ENCODE peak calls at places on chromosomes 3 and 15, in eight cellular contexts. One of them, this sample, is unnamed.
A peak's percentile ranks its signal among the peaks of the same experiment; 100 is the strongest.

GRCh38 chr3:119679874-119680273 is 2.7 kb upstream of the COX17 start:
- DNase-seq in breast epithelium: no peak
- DNase-seq in A549: no peak
- DNase-seq in transverse colon: no peak
- DNase-seq in cardiac fibroblast: no peak
- DNase-seq in HAP-1: no peak
- DNase-seq in AG10803: no peak
- DNase-seq in esophagus squamous epithelium: no peak
- DNase-seq in this sample: no peak

GRCh38 chr3:71641669-71642068 is 58.1 kb upstream of the FOXP1 start:
- DNase-seq in transverse colon: no peak
- DNase-seq in A549: peak; percentile 47
- DNase-seq in AG10803: no peak
- DNase-seq in HAP-1: no peak
- DNase-seq in breast epithelium: no peak
- DNase-seq in esophagus squamous epithelium: no peak
- DNase-seq in cardiac fibroblast: no peak
- DNase-seq in this sample: no peak

GRCh38 chr3:41405466-41405865 is 206.2 kb downstream of the CTNNB1 start:
- DNase-seq in cardiac fibroblast: peak; percentile 5
- DNase-seq in A549: no peak
- DNase-seq in transverse colon: no peak
- DNase-seq in esophagus squamous epithelium: no peak
- DNase-seq in breast epithelium: no peak
- DNase-seq in HAP-1: no peak
- DNase-seq in AG10803: peak; percentile 3
- DNase-seq in this sample: no peak

GRCh38 chr3:50620846-50621245 is 3.9 kb downstream of the MAPKAPK3 start:
- DNase-seq in AG10803: no peak
- DNase-seq in cardiac fibroblast: no peak
- DNase-seq in HAP-1: no peak
- DNase-seq in A549: no peak
- DNase-seq in esophagus squamous epithelium: no peak
- DNase-seq in breast epithelium: no peak
- DNase-seq in transverse colon: no peak
- DNase-seq in this sample: no peak

GRCh38 chr15:43484455-43484854 is 8.5 kb downstream of the TP53BP1 start:
- DNase-seq in esophagus squamous epithelium: no peak
- DNase-seq in AG10803: no peak
- DNase-seq in cardiac fibroblast: no peak
- DNase-seq in HAP-1: no peak
- DNase-seq in transverse colon: no peak
- DNase-seq in breast epithelium: no peak
- DNase-seq in A549: no peak
- DNase-seq in this sample: no peak

GRCh38 chr15:70768247-70768883 is 5.0 kb upstream of the UACA start:
- DNase-seq in HAP-1: no peak
- DNase-seq in esophagus squamous epithelium: no peak
- DNase-seq in cardiac fibroblast: no peak
- DNase-seq in breast epithelium: no peak
- DNase-seq in AG10803: no peak
- DNase-seq in A549: no peak
- DNase-seq in transverse colon: no peak
- DNase-seq in this sample: no peak

GRCh38 chr15:99467338-99467720 is 98.5 kb upstream of the MEF2A start:
- DNase-seq in cardiac fibroblast: no peak
- DNase-seq in transverse colon: no peak
- DNase-seq in breast epithelium: no peak
- DNase-seq in A549: no peak
- DNase-seq in HAP-1: no peak
- DNase-seq in AG10803: no peak
- DNase-seq in esophagus squamous epithelium: no peak
- DNase-seq in this sample: no peak

GRCh38 chr3:181723064-181723463 is 11.3 kb downstream of the SOX2 start:
- DNase-seq in HAP-1: no peak
- DNase-seq in A549: no peak
- DNase-seq in AG10803: no peak
- DNase-seq in esophagus squamous epithelium: no peak
- DNase-seq in breast epithelium: no peak
- DNase-seq in transverse colon: no peak
- DNase-seq in cardiac fibroblast: no peak
- DNase-seq in this sample: no peak

GRCh38 chr3:61730058-61730457 is 168.7 kb downstream of the PTPRG start:
- DNase-seq in cardiac fibroblast: no peak
- DNase-seq in HAP-1: no peak
- DNase-seq in breast epithelium: no peak
- DNase-seq in esophagus squamous epithelium: no peak
- DNase-seq in AG10803: peak; percentile 24
- DNase-seq in A549: no peak
- DNase-seq in transverse colon: no peak
- DNase-seq in this sample: no peak

GRCh38 chr15:54365001-54365400 is 386.8 kb downstream of the UNC13C start:
- DNase-seq in A549: no peak
- DNase-seq in cardiac fibroblast: no peak
- DNase-seq in transverse colon: no peak
- DNase-seq in esophagus squamous epithelium: no peak
- DNase-seq in HAP-1: no peak
- DNase-seq in AG10803: no peak
- DNase-seq in breast epithelium: no peak
- DNase-seq in this sample: no peak

GRCh38 chr3:60890226-60890625 is 361.0 kb downstream of the FHIT start:
- DNase-seq in esophagus squamous epithelium: no peak
- DNase-seq in AG10803: no peak
- DNase-seq in HAP-1: no peak
- DNase-seq in A549: no peak
- DNase-seq in transverse colon: no peak
- DNase-seq in breast epithelium: no peak
- DNase-seq in cardiac fibroblast: no peak
- DNase-seq in this sample: no peak

GRCh38 chr3:176987901-176988300 is 209.4 kb downstream of the TBL1XR1 start:
- DNase-seq in breast epithelium: no peak
- DNase-seq in cardiac fibroblast: peak; percentile 55
- DNase-seq in HAP-1: no peak
- DNase-seq in transverse colon: no peak
- DNase-seq in A549: no peak
- DNase-seq in AG10803: peak; percentile 36
- DNase-seq in esophagus squamous epithelium: no peak
- DNase-seq in this sample: no peak

DNA sequence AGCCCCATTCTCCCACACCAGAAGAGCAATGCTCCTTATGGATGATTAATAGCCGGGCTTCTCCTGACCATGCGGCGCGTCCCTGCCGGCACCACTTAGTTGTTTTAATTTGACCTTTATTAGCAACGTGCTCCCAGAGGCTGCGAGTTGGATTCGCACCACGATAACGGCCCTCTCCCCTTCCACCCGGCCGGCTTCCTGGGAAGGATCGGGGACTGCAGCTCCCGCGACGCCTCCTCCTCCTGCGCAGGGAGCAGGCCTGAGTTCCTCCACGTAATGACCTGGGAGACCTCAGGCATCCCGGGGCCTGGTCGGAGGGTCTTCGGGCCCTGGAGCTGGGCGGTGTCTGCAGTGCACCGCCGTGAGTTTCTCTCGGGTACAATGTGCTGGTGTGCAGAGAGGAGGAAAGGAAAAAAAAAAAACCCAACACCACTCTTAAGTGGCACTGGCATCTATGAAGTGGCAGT is 243.3 kb upstream of the TOPAZ1 start:
- DNase-seq in AG10803: no peak
- DNase-seq in esophagus squamous epithelium: no peak
- DNase-seq in cardiac fibroblast: no peak
- DNase-seq in A549: no peak
- DNase-seq in transverse colon: no peak
- DNase-seq in HAP-1: no peak
- DNase-seq in breast epithelium: no peak
- DNase-seq in this sample: no peak
- H3K4me3 ChIP-seq in AG10803: peak overlapping the region; percentile 83
- H3K4me3 ChIP-seq in esophagus squamous epithelium: peak overlapping the region; percentile 66
- H3K4me3 ChIP-seq in cardiac fibroblast: peak overlapping the region; percentile 44
- H3K4me3 ChIP-seq in A549: peak overlapping the region; percentile 83
- H3K4me3 ChIP-seq in transverse colon: peak overlapping the region; percentile 32
- H3K4me3 ChIP-seq in HAP-1: peak overlapping the region; percentile 66
- H3K4me3 ChIP-seq in breast epithelium: peak overlapping the region; percentile 75
- H3K4me3 ChIP-seq in this sample: peak overlapping the region; percentile 81

DNA sequence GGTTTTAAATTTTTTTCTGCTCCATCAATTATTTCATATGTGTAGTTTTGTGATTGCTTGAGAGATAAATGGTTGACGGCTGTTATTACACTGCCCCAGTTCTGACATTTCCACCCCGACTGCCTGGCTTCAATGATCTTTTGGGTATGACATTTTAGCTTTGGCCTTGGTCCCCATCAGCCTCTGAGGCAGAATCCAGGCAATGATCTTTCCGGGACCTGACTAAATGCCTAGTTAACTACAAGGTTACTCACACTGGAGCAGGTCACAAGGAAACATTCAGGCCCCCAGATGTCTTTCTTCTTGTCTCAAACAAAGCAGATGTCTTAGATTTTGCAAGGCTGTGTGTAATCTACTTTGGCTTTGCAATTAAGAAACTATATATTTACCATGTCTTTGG is 61.1 kb upstream of the TMCO5A start:
- DNase-seq in transverse colon: no peak
- DNase-seq in breast epithelium: no peak
- DNase-seq in esophagus squamous epithelium: no peak
- DNase-seq in cardiac fibroblast: peak; percentile 12
- DNase-seq in A549: no peak
- DNase-seq in HAP-1: no peak
- DNase-seq in AG10803: peak; percentile 48
- DNase-seq in this sample: no peak
- H3K4me3 ChIP-seq in transverse colon: no peak overlapping the region
- H3K4me3 ChIP-seq in breast epithelium: no peak overlapping the region
- H3K4me3 ChIP-seq in esophagus squamous epithelium: no peak overlapping the region
- H3K4me3 ChIP-seq in cardiac fibroblast: no peak overlapping the region
- H3K4me3 ChIP-seq in A549: no peak overlapping the region
- H3K4me3 ChIP-seq in HAP-1: no peak overlapping the region
- H3K4me3 ChIP-seq in AG10803: no peak overlapping the region
- H3K4me3 ChIP-seq in this sample: no peak overlapping the region

DNA sequence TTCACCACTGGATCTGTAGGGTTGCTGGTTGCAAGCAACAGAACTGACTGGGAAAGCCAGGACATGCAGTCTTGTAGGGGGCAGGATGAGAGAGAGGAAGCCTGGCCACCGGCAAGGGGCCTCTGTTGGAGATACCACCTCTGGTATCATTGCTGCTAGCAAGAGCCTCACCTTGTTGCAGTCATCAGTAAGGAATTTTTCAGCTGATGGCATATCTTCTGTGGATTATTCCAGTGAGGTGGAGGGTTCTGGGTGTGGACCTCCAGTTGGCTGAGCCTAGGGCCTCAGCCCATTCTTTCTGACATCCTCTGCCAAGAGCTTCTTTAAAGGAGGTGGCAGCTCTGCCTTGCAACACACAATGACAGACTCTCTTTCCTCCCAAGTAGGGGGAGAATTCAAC is 128.8 kb downstream of the AQP9 start:
- DNase-seq in HAP-1: no peak
- DNase-seq in esophagus squamous epithelium: no peak
- DNase-seq in AG10803: no peak
- DNase-seq in transverse colon: no peak
- DNase-seq in breast epithelium: no peak
- DNase-seq in A549: no peak
- DNase-seq in cardiac fibroblast: no peak
- DNase-seq in this sample: no peak
- H3K4me3 ChIP-seq in HAP-1: no peak overlapping the region
- H3K4me3 ChIP-seq in esophagus squamous epithelium: no peak overlapping the region
- H3K4me3 ChIP-seq in AG10803: no peak overlapping the region
- H3K4me3 ChIP-seq in transverse colon: no peak overlapping the region
- H3K4me3 ChIP-seq in breast epithelium: no peak overlapping the region
- H3K4me3 ChIP-seq in A549: no peak overlapping the region
- H3K4me3 ChIP-seq in cardiac fibroblast: no peak overlapping the region
- H3K4me3 ChIP-seq in this sample: no peak overlapping the region

GRCh38 chr3:185221203-185221602 is 32.6 kb downstream of the EHHADH start:
- DNase-seq in esophagus squamous epithelium: no peak
- DNase-seq in breast epithelium: no peak
- DNase-seq in AG10803: no peak
- DNase-seq in A549: no peak
- DNase-seq in cardiac fibroblast: no peak
- DNase-seq in transverse colon: no peak
- DNase-seq in HAP-1: no peak
- DNase-seq in this sample: peak; percentile 10

GRCh38 chr3:185215873-185216586 is 37.8 kb downstream of the EHHADH start:
- DNase-seq in esophagus squamous epithelium: no peak
- DNase-seq in AG10803: peak; percentile 16
- DNase-seq in transverse colon: no peak
- DNase-seq in cardiac fibroblast: peak; percentile 39
- DNase-seq in A549: no peak
- DNase-seq in HAP-1: no peak
- DNase-seq in breast epithelium: no peak
- DNase-seq in this sample: peak; percentile 26

GRCh38 chr3:185210621-185211157 is 43.2 kb downstream of the EHHADH start:
- DNase-seq in esophagus squamous epithelium: no peak
- DNase-seq in HAP-1: peak; percentile 74
- DNase-seq in cardiac fibroblast: no peak
- DNase-seq in breast epithelium: no peak
- DNase-seq in AG10803: no peak
- DNase-seq in A549: no peak
- DNase-seq in transverse colon: no peak
- DNase-seq in this sample: no peak

GRCh38 chr3:185216587-185216918 is 37.3 kb downstream of the EHHADH start:
- DNase-seq in A549: no peak
- DNase-seq in HAP-1: peak; percentile 68
- DNase-seq in AG10803: no peak
- DNase-seq in breast epithelium: no peak
- DNase-seq in esophagus squamous epithelium: no peak
- DNase-seq in cardiac fibroblast: peak; percentile 17
- DNase-seq in transverse colon: no peak
- DNase-seq in this sample: no peak
- H3K4me3 ChIP-seq in A549: no peak overlapping the region
- H3K4me3 ChIP-seq in HAP-1: peak overlapping the region; percentile 4
- H3K4me3 ChIP-seq in AG10803: no peak overlapping the region
- H3K4me3 ChIP-seq in breast epithelium: peak overlapping the region; percentile 47
- H3K4me3 ChIP-seq in esophagus squamous epithelium: peak overlapping the region; percentile 50
- H3K4me3 ChIP-seq in cardiac fibroblast: no peak overlapping the region
- H3K4me3 ChIP-seq in transverse colon: no peak overlapping the region
- H3K4me3 ChIP-seq in this sample: no peak overlapping the region

DNA sequence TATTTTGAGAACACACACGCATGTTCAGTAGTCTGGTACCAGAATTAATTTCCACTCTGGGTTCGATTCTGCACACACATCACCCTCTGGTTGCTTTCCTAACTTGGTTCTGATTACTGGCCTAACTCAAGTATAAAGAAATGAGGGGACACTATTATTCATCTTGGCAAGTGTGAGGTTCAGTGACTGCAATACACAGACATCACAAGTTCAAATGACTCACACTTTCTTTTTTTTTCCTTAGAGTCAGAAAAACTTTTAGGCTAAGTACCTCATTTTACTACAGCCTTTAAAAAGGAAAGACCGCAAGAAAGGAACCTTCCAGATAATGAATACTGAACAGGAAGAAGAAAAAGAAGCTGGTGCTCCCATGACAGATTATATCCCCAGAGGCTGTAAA is 37.3 kb upstream of the LDHAL6B start:
- DNase-seq in breast epithelium: no peak
- DNase-seq in transverse colon: no peak
- DNase-seq in A549: no peak
- DNase-seq in cardiac fibroblast: peak; percentile 88
- DNase-seq in AG10803: peak; percentile 90
- DNase-seq in esophagus squamous epithelium: no peak
- DNase-seq in HAP-1: no peak
- DNase-seq in this sample: no peak
- H3K4me3 ChIP-seq in breast epithelium: no peak overlapping the region
- H3K4me3 ChIP-seq in transverse colon: no peak overlapping the region
- H3K4me3 ChIP-seq in A549: no peak overlapping the region
- H3K4me3 ChIP-seq in cardiac fibroblast: no peak overlapping the region
- H3K4me3 ChIP-seq in AG10803: no peak overlapping the region
- H3K4me3 ChIP-seq in esophagus squamous epithelium: no peak overlapping the region
- H3K4me3 ChIP-seq in HAP-1: no peak overlapping the region
- H3K4me3 ChIP-seq in this sample: no peak overlapping the region